ENCODE peak calls at places on chromosome 5, in six cellular contexts. J is HepG2, D is K562, M is GM12878, F is H1, Q is GM12891. R is an unnamed sample.

GRCh38 chr5:133316346-133317343 is 264.8 kb downstream of the HSPA4 start:
- DNase-seq in J (peak; percentile 27), F (peak; percentile 29), Q (no peak), D (peak; percentile 51), M (no peak), R (no peak)

GRCh38 chr5:180170111-180170809 is 38.8 kb downstream of the RASGEF1C start:
- DNase-seq in M (no peak), Q (no peak), F (no peak), J (no peak), D (no peak), R (no peak)

GRCh38 chr5:80655231-80655784 is 525 bp upstream of the DHFR start:
- DNase-seq in F (no peak), Q (no peak), J (peak; percentile 11), M (no peak), D (peak; percentile 29), R (no peak)

GRCh38 chr5:132674671-132675506 is 1.1 kb downstream of the IL4 start:
- DNase-seq in J (peak; percentile 24), Q (peak; percentile 66), D (no peak), F (no peak), M (peak; percentile 93), R (peak; percentile 65)

GRCh38 chr5:90803891-90804290 is 245.3 kb downstream of the ADGRV1 start:
- DNase-seq in Q (no peak), J (no peak), M (no peak), D (no peak), F (no peak), R (no peak)

GRCh38 chr5:89120719-89121118 is 237.7 kb upstream of the MEF2C start:
- DNase-seq in Q (no peak), J (no peak), F (no peak), D (no peak), M (no peak), R (no peak)

GRCh38 chr5:129094924-129095797 is 612 bp downstream of the ISOC1 start:
- DNase-seq in D (peak; percentile 80), J (peak; percentile 80), F (no peak), M (peak; percentile 21), Q (peak; percentile 25), R (peak; percentile 38)

GRCh38 chr5:169893586-169893985 is 86.7 kb downstream of the INSYN2B start:
- DNase-seq in D (no peak), Q (no peak), M (no peak), F (no peak), J (no peak), R (no peak)

GRCh38 chr5:87780831-87781760 is 368.4 kb upstream of the CCNH start:
- DNase-seq in D (peak; percentile 87), F (peak; percentile 57), J (peak; percentile 70), Q (peak; percentile 6), M (peak; percentile 48), R (no peak)

GRCh38 chr5:90488791-90489190 is 14.1 kb downstream of the POLR3G start:
- DNase-seq in F (no peak), Q (no peak), D (no peak), M (no peak), J (no peak), R (no peak)

DNA sequence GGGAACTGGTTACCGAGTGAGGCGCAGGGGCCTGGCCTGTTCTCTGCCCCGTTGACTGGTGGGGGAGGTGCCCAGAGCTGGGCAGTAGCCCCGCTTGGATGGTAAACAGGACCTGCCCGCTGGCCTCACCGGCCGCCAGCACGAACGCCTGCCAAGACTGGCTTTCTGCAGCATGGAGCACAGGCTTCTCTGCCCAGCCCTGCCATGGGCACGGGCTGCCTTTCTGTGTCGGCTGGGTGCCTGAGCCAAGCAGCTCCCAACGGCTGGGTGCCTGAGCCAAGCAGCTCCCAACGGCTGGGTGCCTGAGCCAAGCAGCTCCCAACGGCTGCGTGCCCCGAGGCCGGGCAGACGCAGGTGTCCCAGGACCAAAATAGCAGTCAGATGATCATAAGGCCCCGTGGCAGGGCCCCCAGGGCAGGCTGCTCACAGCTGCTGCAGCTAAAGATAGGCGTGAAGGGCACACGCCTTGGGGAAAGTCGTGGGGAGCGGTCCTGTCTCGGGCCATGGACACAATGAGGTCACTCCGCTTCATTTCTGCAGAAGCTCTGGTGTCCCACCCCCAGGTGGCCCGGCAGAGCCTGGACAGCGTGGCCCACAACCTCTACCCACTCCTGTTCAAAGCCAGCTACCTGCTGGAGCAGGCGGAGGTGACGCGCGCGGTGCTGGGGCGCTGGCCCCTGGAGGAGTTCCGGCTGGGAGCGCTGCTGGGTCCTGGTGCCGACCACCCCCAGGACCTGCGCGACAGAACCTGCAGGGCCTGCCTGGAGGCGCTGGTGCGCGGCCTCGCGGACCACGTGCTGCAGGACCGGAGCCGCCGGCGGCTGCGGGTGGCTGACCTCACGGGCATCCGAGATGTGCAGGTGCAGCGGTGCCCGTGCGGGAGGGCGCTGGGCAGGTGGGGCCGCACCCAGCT is at the start of gene LRRC14B:
- DNase-seq in J (no peak), M (no peak), D (no peak), Q (peak; percentile 65), F (no peak), R (no peak)
- TF ChIP-seq POLR2AphosphoS5 in J (no peak), M (no peak), D (no peak), Q (no peak), F (no peak), R (no peak)

GRCh38 chr5:112434650-112435049 is 15.6 kb upstream of the EPB41L4A start:
- DNase-seq in F (no peak), Q (no peak), J (no peak), D (no peak), M (no peak), R (no peak)

GRCh38 chr5:112436139-112436538 is 17.1 kb upstream of the EPB41L4A start:
- DNase-seq in F (no peak), Q (no peak), D (no peak), J (no peak), M (no peak), R (no peak)
- TF ChIP-seq TAF1 in F (no peak), Q (no peak), D (no peak), J (no peak), M (no peak), R (no peak)

GRCh38 chr5:139635191-139635590 is 13.0 kb upstream of the CXXC5 start:
- DNase-seq in M (no peak), D (no peak), J (no peak), Q (no peak), F (no peak), R (no peak)

GRCh38 chr5:139636975-139637408 is 11.2 kb upstream of the CXXC5 start:
- DNase-seq in J (no peak), D (peak; percentile 70), Q (no peak), M (peak; percentile 80), F (no peak), R (no peak)

GRCh38 chr5:139634541-139634940 is 13.6 kb upstream of the CXXC5 start:
- DNase-seq in D (no peak), Q (no peak), M (no peak), J (no peak), F (no peak), R (no peak)

GRCh38 chr5:139636207-139636792 is 11.8 kb upstream of the CXXC5 start:
- DNase-seq in M (peak; percentile 97), D (peak; percentile 53), F (no peak), Q (peak; percentile 67), J (no peak), R (peak; percentile 76)

GRCh38 chr5:139635606-139636206 is 12.4 kb upstream of the CXXC5 start:
- DNase-seq in Q (no peak), J (peak; percentile 70), F (no peak), D (peak; percentile 94), M (no peak), R (no peak)
- TF ChIP-seq POLR2A in Q (no peak), J (no peak), F (peak; percentile 24), D (no peak), M (no peak), R (no peak)

DNA sequence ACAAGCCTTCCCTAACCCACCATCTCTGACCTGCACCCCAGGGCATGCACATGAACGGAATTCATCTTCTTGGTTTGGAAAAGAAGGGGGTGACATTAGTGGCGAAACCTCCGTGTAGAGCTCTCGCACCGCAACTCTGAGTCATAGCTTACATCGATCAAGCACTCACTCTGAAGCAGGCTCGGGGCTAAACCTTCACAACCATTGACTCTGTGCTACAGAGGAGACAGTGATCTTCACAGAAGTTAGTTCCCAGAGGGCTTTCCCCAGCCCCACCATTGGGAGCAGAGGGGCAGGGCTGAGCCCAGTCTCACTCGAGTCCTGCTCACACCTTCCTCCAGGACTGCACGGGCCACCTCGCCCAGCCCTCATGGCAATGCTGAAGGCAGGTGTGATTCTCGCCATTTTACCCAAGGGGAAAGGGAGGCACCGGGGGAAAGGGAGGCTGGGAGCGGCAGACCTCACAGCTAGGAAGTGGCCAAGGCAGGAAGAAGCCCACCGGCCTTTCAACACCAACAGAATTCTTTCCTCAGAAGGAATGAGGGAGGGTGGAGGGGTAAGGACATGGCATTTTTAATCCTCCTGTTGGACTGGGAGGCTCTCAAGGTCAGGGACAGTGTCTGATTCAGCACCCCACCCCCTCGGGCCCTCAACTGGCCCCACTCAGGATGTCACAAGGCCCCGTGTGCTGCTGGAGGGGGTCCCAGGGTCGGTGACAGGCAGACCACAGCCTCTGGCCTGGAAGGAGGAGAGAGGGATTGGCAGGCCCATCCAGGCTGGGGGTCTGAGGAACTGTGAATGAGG is 25.9 kb upstream of the IL17B start:
- DNase-seq in M (no peak), Q (no peak), F (no peak), D (peak; percentile 32), J (peak; percentile 30), R (no peak)
- TF ChIP-seq POLR2AphosphoS5 in M (no peak), Q (no peak), F (no peak), D (no peak), J (no peak), R (no peak)

GRCh38 chr5:121299153-121299552 is 552.5 kb upstream of the FTMT start:
- DNase-seq in Q (no peak), M (no peak), J (no peak), F (no peak), D (no peak), R (no peak)

GRCh38 chr5:121292664-121293063 is 559.0 kb upstream of the FTMT start:
- DNase-seq in J (no peak), Q (no peak), F (no peak), D (no peak), M (no peak), R (no peak)

DNA sequence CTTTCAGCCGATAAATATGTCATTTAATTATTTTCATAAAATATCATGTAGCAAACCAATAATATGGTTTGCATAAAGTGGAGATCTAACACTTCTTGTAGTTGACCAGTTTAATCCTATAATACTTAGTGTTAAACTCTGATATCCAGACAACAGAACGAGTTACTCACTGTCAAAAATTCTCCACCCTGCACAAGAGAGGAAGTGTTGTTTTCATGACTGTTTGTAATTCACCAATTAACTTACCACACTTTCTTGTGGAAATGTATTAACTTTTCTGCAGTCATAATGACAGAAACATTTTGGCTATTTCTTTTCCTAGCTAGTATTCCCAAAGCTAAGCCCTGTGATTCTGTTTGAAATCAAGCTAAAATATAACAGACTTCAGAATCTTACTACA is 555.3 kb upstream of the FTMT start:
- DNase-seq in D (no peak), F (no peak), M (no peak), Q (no peak), J (no peak), R (no peak)
- TF ChIP-seq TAF1 in D (no peak), F (no peak), M (no peak), Q (no peak), J (no peak), R (no peak)

R was measured in GM12892.